ENCODE peak calls at places on chromosomes 7 and 10, in nine cellular contexts. A, H, Z, B, N, S, D, G and K are unnamed samples.

GRCh38 chr7:106056513-106057203 is 55.5 kb downstream of the SYPL1 start:
- DNase-seq in H (no peak), Z (peak), G (peak), N (peak), B (peak), D (peak), S (peak), A (peak), K (peak)

GRCh38 chr10:30556189-30556588 is 73.4 kb downstream of the LYZL2 start:
- DNase-seq in D (no peak), N (no peak), H (no peak), A (no peak), Z (no peak), S (no peak), B (no peak), G (no peak), K (no peak)

GRCh38 chr7:128192497-128193142 is 48.5 kb upstream of the LEP start:
- DNase-seq in A (no peak), B (no peak), D (peak), S (no peak), Z (no peak), H (no peak), N (no peak), G (no peak), K (no peak)

GRCh38 chr7:128735433-128735832 is 3.7 kb upstream of the CALU start:
- DNase-seq in H (no peak), S (peak), B (no peak), N (no peak), D (no peak), Z (no peak), G (no peak), A (no peak), K (no peak)

GRCh38 chr10:126904807-126905686 is at the start of gene DOCK1:
- DNase-seq in N (peak), B (peak), S (no peak), Z (peak), G (peak), D (peak), A (peak), H (peak), K (peak)

GRCh38 chr10:14545827-14546226 is 215.1 kb upstream of the FRMD4A start:
- DNase-seq in Z (no peak), S (no peak), H (no peak), A (no peak), B (no peak), G (no peak), D (no peak), N (no peak), K (no peak)

GRCh38 chr7:77759294-77759889 is 38.8 kb downstream of the TMEM60 start:
- DNase-seq in Z (peak), G (peak), D (no peak), N (peak), B (peak), H (peak), A (peak), S (peak), K (peak)

GRCh38 chr7:132387596-132387995 is 188.7 kb downstream of the PLXNA4 start:
- DNase-seq in A (no peak), Z (no peak), S (no peak), B (no peak), H (no peak), G (no peak), D (no peak), N (no peak), K (no peak)

GRCh38 chr10:68345621-68346020 is 12.9 kb upstream of the PBLD start:
- DNase-seq in N (no peak), G (no peak), Z (no peak), B (no peak), H (no peak), D (no peak), A (no peak), S (no peak), K (no peak)

GRCh38 chr7:5429253-5429856 is 5.7 kb upstream of the TNRC18 start:
- DNase-seq in G (peak), H (no peak), D (peak), Z (peak), S (no peak), B (peak), A (no peak), N (peak), K (peak)

GRCh38 chr10:1360011-1360580 is 303.9 kb downstream of the WDR37 start:
- DNase-seq in N (no peak), G (no peak), H (no peak), A (no peak), B (no peak), Z (no peak), D (no peak), S (no peak), K (no peak)

GRCh38 chr10:4934391-4934987 is 28.7 kb upstream of the AKR1C1 start:
- DNase-seq in G (no peak), B (no peak), N (no peak), S (no peak), Z (no peak), A (no peak), D (no peak), H (no peak), K (no peak)

GRCh38 chr7:7103343-7104313 is 78.7 kb upstream of the C1GALT1 start:
- DNase-seq in S (no peak), D (no peak), H (no peak), G (no peak), N (no peak), A (peak), Z (peak), B (no peak), K (peak)

GRCh38 chr7:102469972-102470825 is 5.4 kb downstream of the LRWD1 start:
- DNase-seq in G (no peak), S (peak), Z (no peak), D (peak), H (no peak), B (peak), N (no peak), A (no peak), K (peak)

GRCh38 chr7:12031638-12032037 is 179.5 kb upstream of the TMEM106B start:
- DNase-seq in D (no peak), N (no peak), B (no peak), Z (no peak), H (no peak), G (no peak), A (peak), S (no peak), K (no peak)

GRCh38 chr7:142303650-142304049 is 45.8 kb upstream of the PRSS58 start:
- DNase-seq in D (no peak), B (no peak), S (no peak), N (no peak), G (no peak), A (peak), Z (no peak), H (no peak), K (no peak)

GRCh38 chr7:26200113-26200443 is 468 bp downstream of the HNRNPA2B1 start:
- DNase-seq in S (peak), G (peak), N (peak), Z (peak), D (peak), B (peak), A (peak), H (peak), K (peak)

GRCh38 chr10:29600067-29600466 is 34.7 kb downstream of the SVIL start:
- DNase-seq in A (no peak), D (no peak), S (no peak), B (no peak), N (no peak), H (no peak), Z (peak), G (no peak), K (no peak)

GRCh38 chr10:101441539-101442455 is 87.8 kb downstream of the BTRC start:
- DNase-seq in S (no peak), H (no peak), Z (peak), G (no peak), B (no peak), A (peak), N (peak), D (no peak), K (no peak)

GRCh38 chr7:40811666-40812065 is 676.9 kb downstream of the SUGCT start:
- DNase-seq in G (no peak), N (no peak), D (no peak), S (no peak), H (no peak), B (no peak), A (no peak), Z (no peak), K (no peak)
- H3K27ac ChIP-seq in G (no peak), N (no peak), D (no peak), S (no peak), H (no peak), B (no peak), A (no peak), Z (no peak), K (no peak)

GRCh38 chr7:24962418-24962962 is 17.5 kb downstream of the OSBPL3 start:
- DNase-seq in H (no peak), A (no peak), D (no peak), S (no peak), Z (no peak), B (no peak), G (no peak), N (no peak), K (no peak)
- TF ChIP-seq POLR2A in H (no peak), A (no peak), D (no peak), S (no peak), Z (no peak), B (no peak), G (no peak), N (no peak), K (no peak)

GRCh38 chr10:97519342-97519741 is 20.6 kb downstream of the UBTD1 start:
- DNase-seq in D (no peak), N (no peak), B (no peak), A (no peak), G (no peak), H (no peak), S (no peak), Z (no peak), K (no peak)

GRCh38 chr10:97522937-97523336 is 24.2 kb downstream of the UBTD1 start:
- DNase-seq in N (no peak), G (no peak), Z (no peak), H (no peak), D (no peak), A (no peak), B (no peak), S (no peak), K (no peak)

GRCh38 chr10:97522071-97522470 is 23.3 kb downstream of the UBTD1 start:
- DNase-seq in Z (no peak), D (no peak), B (no peak), N (no peak), A (no peak), G (no peak), S (no peak), H (no peak), K (no peak)

GRCh38 chr10:97520520-97520919 is 21.8 kb downstream of the UBTD1 start:
- DNase-seq in A (no peak), G (no peak), H (no peak), S (no peak), N (no peak), B (no peak), D (no peak), Z (no peak), K (no peak)

GRCh38 chr10:97520978-97521761 is 22.4 kb downstream of the UBTD1 start:
- DNase-seq in D (no peak), S (no peak), G (no peak), B (no peak), H (no peak), A (no peak), Z (no peak), N (no peak), K (peak)
- H3K27ac ChIP-seq in D (no peak), S (no peak), G (no peak), B (no peak), H (no peak), A (no peak), Z (no peak), N (no peak), K (peak)

GRCh38 chr7:123327661-123328060 is 127.9 kb upstream of the SLC13A1 start:
- DNase-seq in G (no peak), H (no peak), D (no peak), A (no peak), Z (no peak), N (no peak), S (no peak), B (no peak), K (no peak)

GRCh38 chr7:123324283-123324682 is 124.5 kb upstream of the SLC13A1 start:
- DNase-seq in N (no peak), A (no peak), D (no peak), S (no peak), Z (no peak), H (no peak), G (no peak), B (no peak), K (no peak)

GRCh38 chr7:123329988-123330643 is 130.3 kb upstream of the SLC13A1 start:
- DNase-seq in G (no peak), Z (no peak), B (no peak), D (no peak), S (no peak), H (no peak), N (no peak), A (no peak), K (no peak)
- TF ChIP-seq POLR2A in G (no peak), Z (no peak), B (no peak), D (no peak), S (no peak), H (no peak), N (no peak), A (no peak), K (no peak)

GRCh38 chr10:112957589-112958202 is 7.6 kb downstream of the TCF7L2 start:
- DNase-seq in D (no peak), A (no peak), N (no peak), Z (no peak), S (no peak), G (no peak), B (no peak), H (no peak), K (no peak)
- H3K27ac ChIP-seq in D (peak), A (peak), N (no peak), Z (no peak), S (no peak), G (peak), B (peak), H (peak), K (no peak)

GRCh38 chr7:867001-867405 is 9.4 kb upstream of the GET4 start:
- DNase-seq in Z (no peak), G (peak), N (no peak), B (peak), A (no peak), H (peak), S (no peak), D (peak), K (peak)

GRCh38 chr7:869348-869747 is 7.0 kb upstream of the GET4 start:
- DNase-seq in H (no peak), A (no peak), G (no peak), B (no peak), N (no peak), D (no peak), Z (no peak), S (no peak), K (peak)

GRCh38 chr7:868189-868486 is 8.2 kb upstream of the GET4 start:
- DNase-seq in Z (no peak), A (no peak), S (no peak), B (no peak), H (no peak), D (no peak), N (no peak), G (no peak), K (peak)

GRCh38 chr7:865921-866320 is 10.4 kb upstream of the GET4 start:
- DNase-seq in Z (no peak), S (no peak), H (no peak), B (no peak), G (no peak), N (no peak), D (no peak), A (no peak), K (no peak)

DNA sequence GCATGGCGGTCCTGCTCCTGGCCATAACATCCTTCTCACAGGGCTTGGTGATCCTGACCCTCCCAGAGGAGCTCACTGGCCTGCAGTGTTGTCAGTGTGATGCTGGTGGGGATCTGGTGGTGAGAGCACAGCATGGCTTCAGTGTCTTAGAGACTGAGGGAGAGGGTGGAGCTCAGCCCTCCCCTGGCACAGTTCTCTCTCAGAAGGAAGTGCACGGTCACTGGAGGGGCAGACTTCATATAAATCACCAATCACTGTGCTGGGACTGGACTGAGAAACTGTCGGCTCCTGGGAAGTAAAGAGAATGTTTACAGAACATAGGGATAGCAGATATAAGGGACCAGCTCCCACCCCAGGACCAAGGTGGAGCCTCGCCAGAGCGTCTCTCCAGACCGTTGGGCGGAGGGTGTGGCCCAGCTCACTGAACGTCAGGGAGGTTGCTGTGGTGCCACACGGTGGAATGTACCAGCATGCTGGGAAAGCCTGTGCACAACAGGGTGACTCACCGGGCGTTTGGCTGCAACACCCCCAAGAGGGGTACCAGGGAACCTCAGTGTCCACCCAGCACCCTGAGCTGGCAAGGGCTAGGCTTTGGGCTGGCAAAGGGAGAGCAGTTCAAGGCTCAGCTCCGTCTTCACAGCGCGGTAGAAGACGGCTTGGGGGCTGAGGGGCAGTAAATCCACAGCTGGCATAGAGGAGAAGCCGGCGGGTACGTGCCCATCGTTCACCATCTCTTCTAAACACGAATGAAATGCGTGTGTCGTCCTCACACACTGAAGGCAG is 8.8 kb upstream of the GET4 start:
- DNase-seq in G (peak), D (peak), B (peak), A (peak), Z (no peak), N (no peak), S (no peak), H (no peak), K (peak)
- TF ChIP-seq POLR2A in G (no peak), D (no peak), B (peak), A (no peak), Z (no peak), N (no peak), S (no peak), H (no peak), K (no peak)

DNA sequence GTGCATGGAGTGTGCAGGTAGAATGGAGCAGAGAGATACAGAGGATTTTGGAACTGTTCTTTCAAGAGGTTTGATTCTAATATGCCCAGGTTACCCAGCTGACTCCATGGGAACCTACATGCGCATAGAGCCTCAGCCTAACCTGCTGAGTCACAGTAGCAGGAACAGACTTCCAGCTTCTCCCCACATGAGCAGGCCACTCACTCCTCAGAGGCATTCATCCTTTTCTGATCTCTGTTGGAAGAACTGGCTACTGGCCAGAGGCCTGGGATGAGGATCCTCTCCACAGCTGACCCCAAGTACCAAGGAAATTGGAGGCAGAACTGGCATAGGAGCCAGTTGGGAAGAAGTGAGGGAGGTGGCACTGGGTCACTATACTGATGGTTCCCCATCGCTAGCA is 17.9 kb upstream of the CCSER2 start:
- DNase-seq in H (no peak), A (peak), G (no peak), S (no peak), N (no peak), D (no peak), Z (no peak), B (no peak), K (no peak)
- H3K27ac ChIP-seq in H (no peak), A (peak), G (no peak), S (no peak), N (no peak), D (no peak), Z (no peak), B (no peak), K (no peak)